ENCODE peak calls at places on chromosomes 1 and 21, in seven cellular contexts. One of them, this sample, is unnamed.

GRCh38 chr1:198598796-198599321 is 40.0 kb upstream of the PTPRC start:
- DNase-seq in endothelial cell of umbilical vein: no peak
- DNase-seq in adrenal gland: no peak
- DNase-seq in Peyer's patch: peak
- DNase-seq in sigmoid colon: no peak
- DNase-seq in suprapubic skin: no peak
- DNase-seq in A549: no peak
- DNase-seq in this sample: peak

GRCh38 chr1:91805343-91805801 is 80.6 kb downstream of the TGFBR3 start:
- DNase-seq in adrenal gland: no peak
- DNase-seq in suprapubic skin: no peak
- DNase-seq in Peyer's patch: no peak
- DNase-seq in A549: no peak
- DNase-seq in sigmoid colon: no peak
- DNase-seq in endothelial cell of umbilical vein: no peak
- DNase-seq in this sample: no peak

GRCh38 chr1:163084330-163084729 is 15.2 kb downstream of the RGS4 start:
- DNase-seq in Peyer's patch: no peak
- DNase-seq in suprapubic skin: no peak
- DNase-seq in sigmoid colon: no peak
- DNase-seq in A549: no peak
- DNase-seq in endothelial cell of umbilical vein: no peak
- DNase-seq in adrenal gland: no peak
- DNase-seq in this sample: no peak

GRCh38 chr1:204924013-204924759 is 53.5 kb downstream of the NFASC start:
- DNase-seq in endothelial cell of umbilical vein: no peak
- DNase-seq in adrenal gland: no peak
- DNase-seq in Peyer's patch: no peak
- DNase-seq in A549: no peak
- DNase-seq in sigmoid colon: peak
- DNase-seq in suprapubic skin: no peak
- DNase-seq in this sample: no peak

GRCh38 chr1:73327180-73327793 is 870.7 kb downstream of the LRRIQ3 start:
- DNase-seq in endothelial cell of umbilical vein: no peak
- DNase-seq in suprapubic skin: no peak
- DNase-seq in A549: no peak
- DNase-seq in adrenal gland: no peak
- DNase-seq in Peyer's patch: no peak
- DNase-seq in sigmoid colon: no peak
- DNase-seq in this sample: no peak

GRCh38 chr1:15056515-15057285 is 96.8 kb upstream of the TMEM51 start:
- DNase-seq in endothelial cell of umbilical vein: no peak
- DNase-seq in sigmoid colon: no peak
- DNase-seq in adrenal gland: peak
- DNase-seq in suprapubic skin: no peak
- DNase-seq in A549: no peak
- DNase-seq in Peyer's patch: no peak
- DNase-seq in this sample: no peak

GRCh38 chr1:54936791-54937190 is 43.6 kb upstream of the TMEM61 start:
- DNase-seq in A549: no peak
- DNase-seq in sigmoid colon: no peak
- DNase-seq in Peyer's patch: no peak
- DNase-seq in endothelial cell of umbilical vein: no peak
- DNase-seq in suprapubic skin: no peak
- DNase-seq in adrenal gland: no peak
- DNase-seq in this sample: no peak

GRCh38 chr21:46056450-46056903 is 41.4 kb upstream of the COL6A2 start:
- DNase-seq in suprapubic skin: peak
- DNase-seq in A549: no peak
- DNase-seq in Peyer's patch: no peak
- DNase-seq in adrenal gland: peak
- DNase-seq in sigmoid colon: peak
- DNase-seq in endothelial cell of umbilical vein: no peak
- DNase-seq in this sample: peak

GRCh38 chr1:183580281-183580682 is 10.0 kb downstream of the NCF2 start:
- DNase-seq in sigmoid colon: no peak
- DNase-seq in adrenal gland: peak
- DNase-seq in endothelial cell of umbilical vein: peak
- DNase-seq in Peyer's patch: peak
- DNase-seq in A549: peak
- DNase-seq in suprapubic skin: no peak
- DNase-seq in this sample: no peak

GRCh38 chr1:46724991-46725735 is 6.2 kb upstream of the EFCAB14 start:
- DNase-seq in adrenal gland: peak
- DNase-seq in Peyer's patch: peak
- DNase-seq in suprapubic skin: no peak
- DNase-seq in endothelial cell of umbilical vein: peak
- DNase-seq in A549: peak
- DNase-seq in sigmoid colon: peak
- DNase-seq in this sample: peak

GRCh38 chr1:28259935-28260802 is 851 bp downstream of the SESN2 start:
- DNase-seq in sigmoid colon: peak
- DNase-seq in endothelial cell of umbilical vein: peak
- DNase-seq in suprapubic skin: peak
- DNase-seq in Peyer's patch: peak
- DNase-seq in adrenal gland: peak
- DNase-seq in A549: peak
- DNase-seq in this sample: peak

GRCh38 chr1:42916839-42917495 is 41.7 kb downstream of the SLC2A1 start:
- DNase-seq in suprapubic skin: no peak
- DNase-seq in sigmoid colon: no peak
- DNase-seq in A549: no peak
- DNase-seq in adrenal gland: no peak
- DNase-seq in endothelial cell of umbilical vein: no peak
- DNase-seq in Peyer's patch: no peak
- DNase-seq in this sample: no peak

GRCh38 chr1:56448937-56449336 is 130.4 kb downstream of the PLPP3 start:
- DNase-seq in sigmoid colon: peak
- DNase-seq in endothelial cell of umbilical vein: peak
- DNase-seq in adrenal gland: no peak
- DNase-seq in suprapubic skin: no peak
- DNase-seq in Peyer's patch: no peak
- DNase-seq in A549: peak
- DNase-seq in this sample: no peak
- TF ChIP-seq POLR2A in sigmoid colon: no peak
- TF ChIP-seq POLR2A in endothelial cell of umbilical vein: no peak
- TF ChIP-seq POLR2A in adrenal gland: no peak
- TF ChIP-seq POLR2A in suprapubic skin: no peak
- TF ChIP-seq POLR2A in Peyer's patch: no peak
- TF ChIP-seq POLR2A in A549: no peak
- TF ChIP-seq POLR2A in this sample: no peak

GRCh38 chr1:45490623-45491463 is at the start of gene TESK2:
- DNase-seq in adrenal gland: peak
- DNase-seq in A549: peak
- DNase-seq in suprapubic skin: peak
- DNase-seq in sigmoid colon: peak
- DNase-seq in endothelial cell of umbilical vein: peak
- DNase-seq in Peyer's patch: peak
- DNase-seq in this sample: peak
- TF ChIP-seq CTCF in adrenal gland: no peak
- TF ChIP-seq CTCF in A549: no peak
- TF ChIP-seq CTCF in suprapubic skin: no peak
- TF ChIP-seq CTCF in sigmoid colon: no peak
- TF ChIP-seq CTCF in endothelial cell of umbilical vein: peak
- TF ChIP-seq CTCF in Peyer's patch: peak
- TF ChIP-seq CTCF in this sample: peak

DNA sequence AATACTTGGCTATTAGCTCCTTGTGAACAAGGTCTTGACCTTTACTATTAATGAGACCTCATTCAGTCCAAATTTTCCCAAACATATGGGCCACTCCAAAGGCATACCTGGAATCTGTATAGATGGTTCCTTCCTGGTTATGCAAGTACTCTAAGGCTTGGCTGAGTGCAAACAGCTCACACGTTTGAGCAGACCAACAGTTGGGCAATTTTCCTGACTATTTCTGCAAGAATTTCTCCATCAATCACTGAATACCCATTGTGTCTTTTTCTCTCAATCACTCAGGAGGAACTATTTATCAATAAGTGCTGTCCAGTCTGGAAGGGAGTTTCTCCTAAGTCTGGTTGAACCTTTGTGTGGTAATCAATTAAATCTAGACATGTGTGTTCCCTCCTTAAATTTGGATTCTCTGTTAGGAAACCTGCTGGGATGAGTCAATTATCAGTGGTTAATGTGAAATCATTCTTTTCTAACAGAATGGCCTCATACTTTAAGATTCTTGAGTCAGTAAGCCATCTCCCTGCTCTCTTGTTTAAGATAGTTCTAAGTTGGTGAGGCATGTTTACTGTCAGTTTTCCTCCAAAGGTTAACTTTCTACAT is 6.9 kb upstream of the AADACL3 start:
- DNase-seq in Peyer's patch: no peak
- DNase-seq in A549: no peak
- DNase-seq in endothelial cell of umbilical vein: no peak
- DNase-seq in sigmoid colon: no peak
- DNase-seq in adrenal gland: no peak
- DNase-seq in suprapubic skin: no peak
- DNase-seq in this sample: no peak
- TF ChIP-seq POLR2A in Peyer's patch: no peak
- TF ChIP-seq POLR2A in A549: no peak
- TF ChIP-seq POLR2A in endothelial cell of umbilical vein: no peak
- TF ChIP-seq POLR2A in sigmoid colon: no peak
- TF ChIP-seq POLR2A in adrenal gland: no peak
- TF ChIP-seq POLR2A in suprapubic skin: no peak
- TF ChIP-seq POLR2A in this sample: no peak

GRCh38 chr1:189678779-189679178 is 798.9 kb downstream of the BRINP3 start:
- DNase-seq in endothelial cell of umbilical vein: no peak
- DNase-seq in Peyer's patch: no peak
- DNase-seq in A549: no peak
- DNase-seq in adrenal gland: no peak
- DNase-seq in suprapubic skin: no peak
- DNase-seq in sigmoid colon: no peak
- DNase-seq in this sample: no peak

GRCh38 chr1:189669846-189670245 is 807.8 kb downstream of the BRINP3 start:
- DNase-seq in endothelial cell of umbilical vein: no peak
- DNase-seq in Peyer's patch: no peak
- DNase-seq in suprapubic skin: no peak
- DNase-seq in adrenal gland: no peak
- DNase-seq in sigmoid colon: no peak
- DNase-seq in A549: peak
- DNase-seq in this sample: no peak

GRCh38 chr1:189673223-189673622 is 804.4 kb downstream of the BRINP3 start:
- DNase-seq in suprapubic skin: no peak
- DNase-seq in endothelial cell of umbilical vein: no peak
- DNase-seq in adrenal gland: no peak
- DNase-seq in Peyer's patch: no peak
- DNase-seq in sigmoid colon: no peak
- DNase-seq in A549: peak
- DNase-seq in this sample: no peak
- TF ChIP-seq CTCF in suprapubic skin: no peak
- TF ChIP-seq CTCF in endothelial cell of umbilical vein: no peak
- TF ChIP-seq CTCF in adrenal gland: no peak
- TF ChIP-seq CTCF in Peyer's patch: no peak
- TF ChIP-seq CTCF in sigmoid colon: no peak
- TF ChIP-seq CTCF in A549: peak
- TF ChIP-seq CTCF in this sample: no peak

DNA sequence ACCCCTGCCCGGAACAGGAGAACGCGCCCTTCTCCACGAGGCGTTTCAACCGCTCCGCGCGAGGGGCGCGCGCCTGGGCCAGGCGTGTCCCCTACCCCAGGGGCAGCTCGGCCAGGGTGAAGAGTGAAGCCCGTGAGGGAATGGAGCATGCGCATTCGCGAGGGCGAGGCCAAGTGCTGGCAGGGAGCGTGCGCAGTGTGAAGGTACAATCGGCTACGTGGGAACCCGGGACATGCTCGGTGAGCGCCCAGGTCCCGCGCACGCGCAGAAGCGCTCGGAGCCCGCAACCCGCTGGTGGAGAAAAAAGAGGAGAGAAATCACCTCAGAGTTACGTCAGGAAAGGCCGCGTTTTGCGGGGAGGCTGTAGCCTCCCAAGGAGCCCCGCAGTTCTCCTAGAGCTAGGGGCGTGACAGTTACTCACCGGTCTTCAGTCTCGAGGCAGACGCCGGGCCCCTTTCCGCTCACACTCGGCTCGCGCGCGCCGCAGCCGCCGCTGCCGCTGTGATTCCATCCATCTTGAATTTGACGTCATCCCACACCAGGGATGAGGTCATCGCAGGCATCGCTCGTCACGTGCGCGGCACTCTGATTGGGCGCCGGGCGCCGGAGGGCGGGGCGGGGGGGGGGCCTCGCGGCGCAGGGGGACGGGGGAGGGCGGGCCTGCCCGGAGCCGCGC is at the start of gene ZBTB21:
- DNase-seq in sigmoid colon: peak
- DNase-seq in endothelial cell of umbilical vein: peak
- DNase-seq in suprapubic skin: peak
- DNase-seq in Peyer's patch: peak
- DNase-seq in A549: peak
- DNase-seq in adrenal gland: peak
- DNase-seq in this sample: peak
- TF ChIP-seq POLR2A in sigmoid colon: peak
- TF ChIP-seq POLR2A in endothelial cell of umbilical vein: peak
- TF ChIP-seq POLR2A in suprapubic skin: no peak
- TF ChIP-seq POLR2A in Peyer's patch: peak
- TF ChIP-seq POLR2A in A549: peak
- TF ChIP-seq POLR2A in adrenal gland: peak
- TF ChIP-seq POLR2A in this sample: peak

GRCh38 chr1:210677533-210677932 is 348.8 kb downstream of the HHAT start:
- DNase-seq in Peyer's patch: no peak
- DNase-seq in sigmoid colon: no peak
- DNase-seq in endothelial cell of umbilical vein: no peak
- DNase-seq in adrenal gland: no peak
- DNase-seq in suprapubic skin: no peak
- DNase-seq in A549: no peak
- DNase-seq in this sample: no peak

GRCh38 chr1:210678306-210678705 is 349.6 kb downstream of the HHAT start:
- DNase-seq in suprapubic skin: no peak
- DNase-seq in sigmoid colon: no peak
- DNase-seq in A549: no peak
- DNase-seq in adrenal gland: no peak
- DNase-seq in Peyer's patch: no peak
- DNase-seq in endothelial cell of umbilical vein: no peak
- DNase-seq in this sample: no peak

GRCh38 chr1:210676539-210676938 is 347.8 kb downstream of the HHAT start:
- DNase-seq in adrenal gland: no peak
- DNase-seq in A549: no peak
- DNase-seq in suprapubic skin: no peak
- DNase-seq in Peyer's patch: no peak
- DNase-seq in sigmoid colon: no peak
- DNase-seq in endothelial cell of umbilical vein: no peak
- DNase-seq in this sample: no peak

GRCh38 chr1:210669951-210670350 is 341.2 kb downstream of the HHAT start:
- DNase-seq in endothelial cell of umbilical vein: no peak
- DNase-seq in adrenal gland: no peak
- DNase-seq in Peyer's patch: no peak
- DNase-seq in A549: no peak
- DNase-seq in suprapubic skin: no peak
- DNase-seq in sigmoid colon: no peak
- DNase-seq in this sample: no peak

DNA sequence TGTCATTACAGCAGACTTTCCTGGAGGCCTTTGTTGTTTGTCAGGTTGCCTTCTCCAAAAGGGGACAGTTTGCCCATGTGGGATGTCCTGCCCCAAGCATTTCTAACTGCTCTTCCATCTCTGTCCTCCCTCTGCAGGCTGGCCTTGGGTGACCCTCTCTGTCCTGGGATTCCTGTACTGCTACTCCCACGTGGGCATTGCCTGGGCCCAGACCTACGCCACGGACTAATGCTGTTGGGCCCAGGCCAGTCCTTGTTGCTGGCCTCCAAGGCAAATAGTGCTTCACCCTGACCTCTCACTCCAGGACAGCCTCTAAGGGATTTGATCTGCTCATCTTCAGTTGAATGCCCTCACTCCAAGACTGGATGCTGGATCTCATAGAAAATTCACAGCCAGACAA is 345.4 kb downstream of the HHAT start:
- DNase-seq in sigmoid colon: no peak
- DNase-seq in suprapubic skin: no peak
- DNase-seq in A549: no peak
- DNase-seq in Peyer's patch: no peak
- DNase-seq in adrenal gland: no peak
- DNase-seq in endothelial cell of umbilical vein: no peak
- DNase-seq in this sample: no peak
- TF ChIP-seq CTCF in sigmoid colon: no peak
- TF ChIP-seq CTCF in suprapubic skin: no peak
- TF ChIP-seq CTCF in A549: no peak
- TF ChIP-seq CTCF in Peyer's patch: no peak
- TF ChIP-seq CTCF in adrenal gland: no peak
- TF ChIP-seq CTCF in endothelial cell of umbilical vein: no peak
- TF ChIP-seq CTCF in this sample: no peak

This sample was measured in spleen.